ENCODE peak calls at places on chromosomes 4 and X, in four cellular contexts. F is amygdala, J is dorsolateral prefrontal cortex, I is SW480. U is an unnamed sample.

GRCh38 chr4:180710643-180711337 is 1532.4 kb upstream of the TENM3 start:
- DNase-seq in F (no peak), J (no peak), I (no peak), U (no peak)

GRCh38 chr4:53783208-53783859 is 192.0 kb upstream of the LNX1 start:
- DNase-seq in F (no peak), J (no peak), I (no peak), U (no peak)

GRCh38 chr4:38920186-38920585 is 52.6 kb downstream of the FAM114A1 start:
- DNase-seq in F (no peak), J (no peak), I (no peak), U (no peak)

GRCh38 chr4:87193958-87194675 is 26.3 kb downstream of the KLHL8 start:
- DNase-seq in F (no peak), J (no peak), I (no peak), U (no peak)

GRCh38 chr4:149765630-149766029 is 50.0 kb downstream of the IQCM start:
- DNase-seq in F (no peak), J (no peak), I (no peak), U (no peak)

GRCh38 chrX:1205681-1206611 is 6.5 kb downstream of the CRLF2 start:
- DNase-seq in F (no peak), J (no peak), I (peak; percentile 80), U (no peak)

GRCh38 chrX:103367502-103367901 is 8.8 kb upstream of the BEX3 start:
- DNase-seq in F (no peak), J (no peak), I (no peak), U (no peak)

GRCh38 chr4:20544645-20545044 is 155.6 kb upstream of the PACRGL start:
- DNase-seq in F (no peak), J (no peak), I (peak; percentile 54), U (no peak)

GRCh38 chr4:45484740-45485139 is 639.1 kb downstream of the GABRG1 start:
- DNase-seq in F (no peak), J (no peak), I (no peak), U (no peak)

GRCh38 chrX:74529311-74529710 is 85.1 kb downstream of the RLIM start:
- DNase-seq in F (no peak), J (no peak), I (no peak), U (no peak)

GRCh38 chrX:101430457-101431078 is 22.5 kb downstream of the HNRNPH2 start:
- DNase-seq in F (no peak), J (no peak), I (no peak), U (no peak)

GRCh38 chr4:71232846-71233245 is 106.0 kb upstream of the SLC4A4 start:
- DNase-seq in F (no peak), J (no peak), I (no peak), U (no peak)

GRCh38 chrX:13899607-13900006 is 82.7 kb upstream of the GPM6B start:
- DNase-seq in F (peak; percentile 3), J (peak; percentile 31), I (peak; percentile 35), U (no peak)

GRCh38 chr4:108620933-108621905 is 843 bp downstream of the RPL34 start:
- DNase-seq in F (no peak), J (no peak), I (no peak), U (no peak)

GRCh38 chrX:81301877-81302276 is 100.0 kb downstream of the SH3BGRL start:
- DNase-seq in F (no peak), J (no peak), I (no peak), U (no peak)

GRCh38 chr4:110869114-110869513 is 246.2 kb upstream of the PITX2 start:
- DNase-seq in F (no peak), J (no peak), I (no peak), U (no peak)

GRCh38 chrX:7996414-7996813 is 69.2 kb upstream of the PNPLA4 start:
- DNase-seq in F (no peak), J (no peak), I (peak; percentile 29), U (no peak)

U was measured in C1 segment of cervical spinal cord.